ENCODE peak calls at places on chromosome 16, in seven cellular contexts. I is heart left ventricle, H is body of pancreas, K is sigmoid colon, G is breast epithelium, J is right lobe of liver, X is IMR-90. L is an unnamed sample.

GRCh38 chr16:69201787-69202186 is 14.8 kb downstream of the SNTB2 start:
- DNase-seq in I (no peak), H (no peak), K (no peak), G (no peak), J (no peak), X (peak; percentile 30), L (no peak)

GRCh38 chr16:154223-155030 is 2.0 kb downstream of the HBZ start:
- DNase-seq in I (peak; percentile 32), H (no peak), K (no peak), G (peak; percentile 39), J (no peak), X (peak; percentile 25), L (peak; percentile 87)

GRCh38 chr16:58487566-58488351 is 12.2 kb upstream of the NDRG4 start:
- DNase-seq in I (peak; percentile 87), H (peak; percentile 82), K (peak; percentile 88), G (peak; percentile 51), J (peak; percentile 82), X (peak; percentile 67), L (peak; percentile 95)

GRCh38 chr16:10688726-10689125 is 6.0 kb downstream of the TEKT5 start:
- DNase-seq in I (no peak), H (no peak), K (no peak), G (no peak), J (no peak), X (no peak), L (no peak)

GRCh38 chr16:6835941-6836340 is 496.7 kb upstream of the RBFOX1 start:
- DNase-seq in I (no peak), H (no peak), K (no peak), G (no peak), J (no peak), X (no peak), L (no peak)

GRCh38 chr16:20799599-20799998 is 6.7 kb downstream of the ERI2 start:
- DNase-seq in I (no peak), H (no peak), K (no peak), G (no peak), J (no peak), X (peak; percentile 44), L (no peak)

GRCh38 chr16:69861276-69862030 is 89.7 kb upstream of the CLEC18A start:
- DNase-seq in I (peak; percentile 80), H (peak; percentile 38), K (peak; percentile 82), G (peak; percentile 34), J (no peak), X (peak; percentile 75), L (no peak)

GRCh38 chr16:20074089-20074956 is 633 bp upstream of the GPR139 start:
- DNase-seq in I (no peak), H (no peak), K (no peak), G (no peak), J (no peak), X (no peak), L (peak; percentile 33)

GRCh38 chr16:81326971-81327370 is 12.2 kb downstream of the GAN start:
- DNase-seq in I (no peak), H (no peak), K (no peak), G (no peak), J (no peak), X (no peak), L (no peak)

GRCh38 chr16:79436885-79437284 is 163.7 kb downstream of the MAF start:
- DNase-seq in I (no peak), H (no peak), K (no peak), G (no peak), J (no peak), X (no peak), L (no peak)

GRCh38 chr16:58264961-58265479 is 29.8 kb downstream of the PRSS54 start:
- DNase-seq in I (no peak), H (no peak), K (no peak), G (peak; percentile 65), J (no peak), X (peak; percentile 84), L (no peak)

GRCh38 chr16:17416461-17417221 is 54.1 kb downstream of the XYLT1 start:
- DNase-seq in I (peak; percentile 27), H (peak; percentile 22), K (no peak), G (no peak), J (no peak), X (peak; percentile 38), L (no peak)

GRCh38 chr16:24015923-24016322 is 180.1 kb downstream of the PRKCB start:
- DNase-seq in I (no peak), H (no peak), K (no peak), G (no peak), J (no peak), X (no peak), L (no peak)

GRCh38 chr16:47866431-47866830 is 289.4 kb downstream of the ABCC12 start:
- DNase-seq in I (no peak), H (no peak), K (no peak), G (no peak), J (no peak), X (no peak), L (no peak)

GRCh38 chr16:86991679-86992078 is 325.5 kb downstream of the C16orf95 start:
- DNase-seq in I (no peak), H (no peak), K (peak; percentile 12), G (no peak), J (no peak), X (peak; percentile 88), L (no peak)

GRCh38 chr16:86924537-86924936 is 346.2 kb downstream of the FOXL1 start:
- DNase-seq in I (no peak), H (no peak), K (no peak), G (no peak), J (no peak), X (peak; percentile 97), L (no peak)

GRCh38 chr16:70478912-70479341 is 24.5 kb downstream of the FCSK start:
- DNase-seq in I (no peak), H (no peak), K (no peak), G (no peak), J (no peak), X (no peak), L (no peak)

GRCh38 chr16:3670711-3671110 is 16.2 kb downstream of the DNASE1 start:
- DNase-seq in I (no peak), H (no peak), K (no peak), G (no peak), J (peak; percentile 10), X (no peak), L (no peak)

GRCh38 chr16:50263060-50263909 is 3.1 kb upstream of the ADCY7 start:
- DNase-seq in I (no peak), H (no peak), K (no peak), G (no peak), J (peak; percentile 10), X (no peak), L (no peak)

GRCh38 chr16:23500212-23500865 is 10.0 kb downstream of the GGA2 start:
- DNase-seq in I (no peak), H (peak; percentile 33), K (no peak), G (no peak), J (no peak), X (no peak), L (peak; percentile 69)

GRCh38 chr16:2429037-2429770 is at the start of gene CCNF:
- DNase-seq in I (peak; percentile 98), H (peak; percentile 98), K (peak; percentile 98), G (peak; percentile 96), J (peak; percentile 98), X (peak; percentile 92), L (peak; percentile 97)

GRCh38 chr16:2426941-2427361 is 2.3 kb upstream of the CCNF start:
- DNase-seq in I (no peak), H (no peak), K (peak; percentile 66), G (no peak), J (no peak), X (no peak), L (no peak)

GRCh38 chr16:2427526-2427925 is 1.7 kb upstream of the CCNF start:
- DNase-seq in I (no peak), H (no peak), K (peak; percentile 42), G (no peak), J (no peak), X (no peak), L (no peak)

GRCh38 chr16:2428787-2429036 is 535 bp upstream of the CCNF start:
- DNase-seq in I (no peak), H (no peak), K (no peak), G (no peak), J (no peak), X (no peak), L (no peak)

GRCh38 chr16:2428051-2428786 is 1.0 kb upstream of the CCNF start:
- DNase-seq in I (peak; percentile 32), H (peak; percentile 49), K (peak; percentile 67), G (no peak), J (no peak), X (no peak), L (no peak)
- TF ChIP-seq CTCF in I (peak; percentile 30), H (peak; percentile 49), K (peak; percentile 10), G (peak; percentile 20), J (peak; percentile 4), X (peak; percentile 14), L (no peak)

GRCh38 chr16:89120281-89120680 is 26.6 kb downstream of the ACSF3 start:
- DNase-seq in I (no peak), H (no peak), K (no peak), G (no peak), J (peak; percentile 13), X (no peak), L (no peak)
- TF ChIP-seq POLR2A in I (no peak), H (no peak), K (no peak), G (no peak), J (no peak), X (no peak), L (no peak)

GRCh38 chr16:66502020-66502913 is 47.7 kb downstream of the TK2 start:
- DNase-seq in I (peak; percentile 17), H (no peak), K (peak; percentile 88), G (no peak), J (peak; percentile 75), X (peak; percentile 46), L (no peak)
- H3K27ac ChIP-seq in I (no peak overlapping the region), H (no peak overlapping the region), K (peak overlapping the region; percentile 45), G (peak overlapping the region; percentile 38), J (peak overlapping the region; percentile 78), X (peak overlapping the region; percentile 42), L (no peak overlapping the region)

GRCh38 chr16:88533381-88533831 is 36.8 kb upstream of the ZC3H18 start:
- DNase-seq in I (no peak), H (no peak), K (no peak), G (no peak), J (peak; percentile 17), X (peak; percentile 47), L (peak; percentile 90)

GRCh38 chr16:88535181-88535856 is 34.9 kb upstream of the ZC3H18 start:
- DNase-seq in I (no peak), H (no peak), K (no peak), G (no peak), J (no peak), X (no peak), L (no peak)

GRCh38 chr16:88533945-88534641 is 36.1 kb upstream of the ZC3H18 start:
- DNase-seq in I (peak; percentile 86), H (no peak), K (peak; percentile 86), G (peak; percentile 50), J (peak; percentile 57), X (peak; percentile 45), L (peak; percentile 76)

GRCh38 chr16:88535857-88536222 is 34.4 kb upstream of the ZC3H18 start:
- DNase-seq in I (no peak), H (no peak), K (no peak), G (no peak), J (no peak), X (no peak), L (no peak)

DNA sequence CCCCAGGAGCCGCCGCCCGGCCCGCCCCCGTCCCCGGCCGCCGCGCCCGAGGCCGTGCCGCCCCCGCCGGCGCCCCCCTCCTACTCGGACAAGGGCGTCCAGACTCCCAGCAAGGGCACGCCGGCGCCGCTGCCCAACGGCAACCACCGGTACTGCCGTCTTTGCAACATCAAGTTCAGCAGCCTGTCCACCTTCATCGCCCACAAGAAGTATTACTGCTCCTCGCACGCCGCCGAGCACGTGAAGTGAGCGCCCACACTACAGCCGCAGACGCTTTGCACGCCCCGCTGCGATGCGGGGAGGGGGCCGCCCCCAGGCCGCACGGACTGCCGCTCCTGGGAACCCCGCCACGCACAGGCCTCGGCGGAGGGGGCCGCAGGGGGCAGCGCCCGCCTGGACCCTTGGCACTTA is 35.5 kb upstream of the ZC3H18 start:
- DNase-seq in I (peak; percentile 53), H (no peak), K (no peak), G (no peak), J (no peak), X (peak; percentile 29), L (peak; percentile 55)
- TF ChIP-seq CTCF in I (peak; percentile 6), H (no peak), K (no peak), G (peak; percentile 30), J (no peak), X (peak; percentile 15), L (peak; percentile 59)

L was measured in upper lobe of left lung.